ENCODE peak calls at places on chromosomes 7 and 10, in eight cellular contexts. F, X, L, B, C, G, U and T are unnamed samples.

GRCh38 chr7:50088463-50089129 is 4.5 kb downstream of the ZPBP start:
- DNase-seq in F (no peak), X (no peak), L (no peak), B (no peak), C (no peak), G (no peak), U (no peak), T (no peak)

GRCh38 chr7:99643464-99643863 is 26.7 kb downstream of the ZSCAN25 start:
- DNase-seq in F (no peak), X (no peak), L (no peak), B (no peak), C (no peak), G (no peak), U (no peak), T (no peak)

GRCh38 chr10:58237014-58237830 is 30.5 kb downstream of the IPMK start:
- DNase-seq in F (no peak), X (peak), L (no peak), B (no peak), C (peak), G (no peak), U (no peak), T (no peak)

GRCh38 chr7:47458057-47458456 is 123.9 kb downstream of the TNS3 start:
- DNase-seq in F (peak), X (no peak), L (no peak), B (peak), C (peak), G (no peak), U (no peak), T (no peak)

GRCh38 chr7:516606-517456 is 2.8 kb downstream of the PDGFA start:
- DNase-seq in F (peak), X (peak), L (no peak), B (peak), C (no peak), G (no peak), U (no peak), T (no peak)

GRCh38 chr7:29865526-29865925 is 59.2 kb downstream of the WIPF3 start:
- DNase-seq in F (no peak), X (peak), L (no peak), B (peak), C (peak), G (no peak), U (no peak), T (no peak)

GRCh38 chr10:62620491-62620890 is 184.0 kb upstream of the ADO start:
- DNase-seq in F (no peak), X (no peak), L (no peak), B (no peak), C (no peak), G (no peak), U (no peak), T (no peak)

GRCh38 chr7:42292991-42293521 is 56.0 kb upstream of the GLI3 start:
- DNase-seq in F (peak), X (no peak), L (no peak), B (no peak), C (no peak), G (no peak), U (no peak), T (no peak)

GRCh38 chr7:153858335-153858734 is 193.9 kb upstream of the DPP6 start:
- DNase-seq in F (peak), X (peak), L (no peak), B (no peak), C (no peak), G (no peak), U (no peak), T (no peak)

GRCh38 chr10:130545122-130545521 is 408.9 kb downstream of the GLRX3 start:
- DNase-seq in F (no peak), X (no peak), L (no peak), B (no peak), C (no peak), G (no peak), U (no peak), T (no peak)

GRCh38 chr7:150341263-150342118 is at the start of gene RARRES2:
- DNase-seq in F (peak), X (no peak), L (no peak), B (peak), C (no peak), G (no peak), U (no peak), T (no peak)

GRCh38 chr10:77680811-77681210 is 43.2 kb upstream of the KCNMA1 start:
- DNase-seq in F (no peak), X (no peak), L (no peak), B (no peak), C (no peak), G (no peak), U (no peak), T (no peak)

GRCh38 chr7:16811555-16811954 is 6.8 kb upstream of the AGR2 start:
- DNase-seq in F (no peak), X (peak), L (no peak), B (no peak), C (peak), G (no peak), U (no peak), T (no peak)

GRCh38 chr10:33133557-33133956 is 175.5 kb upstream of the ITGB1 start:
- DNase-seq in F (no peak), X (no peak), L (no peak), B (no peak), C (no peak), G (no peak), U (no peak), T (no peak)

GRCh38 chr10:58320351-58321065 is 14.3 kb upstream of the UBE2D1 start:
- DNase-seq in F (no peak), X (no peak), L (no peak), B (no peak), C (no peak), G (no peak), U (no peak), T (no peak)

GRCh38 chr7:17043012-17043877 is 161.5 kb upstream of the AGR3 start:
- DNase-seq in F (no peak), X (no peak), L (no peak), B (no peak), C (no peak), G (no peak), U (no peak), T (no peak)

GRCh38 chr7:71323726-71324125 is 191.8 kb downstream of the GALNT17 start:
- DNase-seq in F (no peak), X (no peak), L (no peak), B (no peak), C (no peak), G (no peak), U (no peak), T (no peak)

GRCh38 chr7:149850007-149850594 is 11.9 kb downstream of the ZNF862 start:
- DNase-seq in F (no peak), X (no peak), L (no peak), B (no peak), C (no peak), G (no peak), U (no peak), T (no peak)

GRCh38 chr7:69114374-69114773 is 483.9 kb upstream of the AUTS2 start:
- DNase-seq in F (no peak), X (no peak), L (no peak), B (no peak), C (no peak), G (no peak), U (no peak), T (no peak)

GRCh38 chr7:39615350-39615975 is 7.9 kb upstream of the RALA start:
- DNase-seq in F (no peak), X (no peak), L (no peak), B (no peak), C (no peak), G (no peak), U (no peak), T (no peak)

GRCh38 chr7:29881724-29882123 is 75.4 kb downstream of the WIPF3 start:
- DNase-seq in F (no peak), X (no peak), L (no peak), B (no peak), C (no peak), G (no peak), U (no peak), T (no peak)

GRCh38 chr7:75881436-75882095 is 2.7 kb downstream of the RHBDD2 start:
- DNase-seq in F (no peak), X (no peak), L (no peak), B (no peak), C (no peak), G (no peak), U (no peak), T (no peak)

GRCh38 chr7:108456845-108457540 is 757 bp upstream of the NRCAM start:
- DNase-seq in F (no peak), X (no peak), L (no peak), B (no peak), C (no peak), G (no peak), U (no peak), T (no peak)

DNA sequence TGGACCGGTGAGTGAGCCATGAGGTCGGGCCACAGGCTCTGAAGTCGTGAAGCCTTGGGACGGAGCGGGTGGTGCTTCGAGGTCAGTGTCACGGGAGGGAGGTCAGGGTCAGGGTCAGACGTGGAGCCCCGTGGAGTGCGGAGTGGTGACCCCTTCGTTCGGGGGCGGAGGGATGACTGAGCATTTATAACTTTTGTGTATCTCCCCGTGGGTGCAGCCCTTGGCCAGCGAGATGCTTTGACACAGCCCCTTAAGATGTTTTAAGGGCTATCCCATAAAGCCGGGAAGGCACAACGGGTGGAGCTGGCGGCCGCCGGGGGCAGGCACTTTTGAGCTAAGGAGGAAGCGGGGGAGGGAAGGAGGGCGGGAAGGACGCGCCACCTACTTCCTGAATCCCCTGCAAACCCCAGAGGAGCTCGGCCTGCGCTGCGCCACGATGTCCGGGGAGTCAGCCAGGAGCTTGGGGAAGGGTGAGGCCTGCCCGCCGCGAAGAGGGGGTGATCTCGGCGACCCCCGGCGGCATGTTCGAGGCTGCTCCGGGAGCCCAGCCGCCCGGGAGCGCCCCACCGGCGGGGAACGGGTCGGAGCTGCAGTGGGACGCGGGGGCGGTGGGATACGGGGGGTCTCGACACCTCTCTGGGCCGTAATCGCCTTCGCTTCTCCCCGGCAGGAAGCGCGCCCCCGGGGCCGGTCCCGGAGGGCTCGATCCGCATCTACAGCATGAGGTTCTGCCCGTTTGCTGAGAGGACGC is at the start of gene GSTO1:
- DNase-seq in F (peak), X (no peak), L (peak), B (peak), C (no peak), G (no peak), U (peak), T (no peak)
- TF ChIP-seq CTCF in F (peak), X (no peak), L (no peak), B (no peak), C (no peak), G (no peak), U (no peak), T (no peak)

GRCh38 chr10:121975295-121976086 is 474 bp upstream of the NSMCE4A start:
- DNase-seq in F (no peak), X (no peak), L (no peak), B (no peak), C (no peak), G (no peak), U (no peak), T (no peak)
- TF ChIP-seq CTCF in F (no peak), X (peak), L (no peak), B (peak), C (peak), G (peak), U (no peak), T (no peak)

GRCh38 chr7:130486963-130487324 is 4.9 kb upstream of the MEST start:
- DNase-seq in F (no peak), X (no peak), L (no peak), B (no peak), C (no peak), G (no peak), U (no peak), T (no peak)

GRCh38 chr7:130489140-130489967 is 2.5 kb upstream of the MEST start:
- DNase-seq in F (no peak), X (peak), L (no peak), B (no peak), C (no peak), G (no peak), U (no peak), T (peak)

GRCh38 chr7:130485734-130486113 is 6.2 kb upstream of the MEST start:
- DNase-seq in F (no peak), X (no peak), L (no peak), B (no peak), C (no peak), G (no peak), U (no peak), T (no peak)

GRCh38 chr7:130488376-130489139 is 3.3 kb upstream of the MEST start:
- DNase-seq in F (no peak), X (no peak), L (no peak), B (no peak), C (no peak), G (no peak), U (no peak), T (no peak)

GRCh38 chr7:130486114-130486962 is 5.5 kb upstream of the MEST start:
- DNase-seq in F (peak), X (no peak), L (peak), B (peak), C (no peak), G (no peak), U (peak), T (peak)
- TF ChIP-seq CTCF in F (peak), X (peak), L (peak), B (peak), C (peak), G (peak), U (peak), T (peak)

GRCh38 chr7:33044986-33045385 is 17.6 kb downstream of the NT5C3A start:
- DNase-seq in F (no peak), X (no peak), L (no peak), B (no peak), C (no peak), G (no peak), U (no peak), T (no peak)

GRCh38 chr7:33043434-33043833 is 19.1 kb downstream of the NT5C3A start:
- DNase-seq in F (no peak), X (no peak), L (no peak), B (no peak), C (no peak), G (no peak), U (no peak), T (no peak)

GRCh38 chr7:33040803-33041516 is 21.6 kb downstream of the NT5C3A start:
- DNase-seq in F (peak), X (no peak), L (no peak), B (no peak), C (no peak), G (peak), U (peak), T (no peak)

GRCh38 chr7:33048257-33048656 is 14.3 kb downstream of the NT5C3A start:
- DNase-seq in F (no peak), X (no peak), L (no peak), B (no peak), C (no peak), G (no peak), U (no peak), T (no peak)

GRCh38 chr7:33043875-33044718 is 18.5 kb downstream of the NT5C3A start:
- DNase-seq in F (no peak), X (no peak), L (no peak), B (no peak), C (no peak), G (no peak), U (no peak), T (no peak)
- TF ChIP-seq CTCF in F (no peak), X (peak), L (peak), B (peak), C (no peak), G (no peak), U (no peak), T (no peak)

GRCh38 chr7:127485482-127485881 is 93.0 kb upstream of the ZNF800 start:
- DNase-seq in F (no peak), X (no peak), L (no peak), B (no peak), C (no peak), G (no peak), U (no peak), T (no peak)

GRCh38 chr7:127487381-127487780 is 94.9 kb upstream of the ZNF800 start:
- DNase-seq in F (no peak), X (no peak), L (no peak), B (no peak), C (no peak), G (no peak), U (no peak), T (no peak)

GRCh38 chr7:127484954-127485353 is 92.4 kb upstream of the ZNF800 start:
- DNase-seq in F (no peak), X (no peak), L (no peak), B (no peak), C (no peak), G (no peak), U (no peak), T (no peak)

GRCh38 chr7:127486654-127487053 is 94.1 kb upstream of the ZNF800 start:
- DNase-seq in F (no peak), X (no peak), L (no peak), B (no peak), C (no peak), G (no peak), U (no peak), T (no peak)
- TF ChIP-seq CTCF in F (no peak), X (no peak), L (no peak), B (no peak), C (no peak), G (no peak), U (no peak), T (no peak)